ENCODE peak calls at places on chromosomes 3 and 15, in four cellular contexts. S is GM23248, T is left kidney, J is gastrocnemius medialis. F is an unnamed sample.

GRCh38 chr15:81292516-81293001 is 31.4 kb downstream of the STARD5 start:
- DNase-seq in S (no peak), T (no peak), J (no peak), F (peak; percentile 44)

GRCh38 chr3:87270908-87271727 is 5.3 kb downstream of the POU1F1 start:
- DNase-seq in S (no peak), T (no peak), J (no peak), F (no peak)

GRCh38 chr15:49625460-49626036 is 4.7 kb downstream of the DTWD1 start:
- DNase-seq in J (no peak), S (no peak), T (no peak), F (no peak)

GRCh38 chr3:188947983-188948657 is 223.7 kb upstream of the TPRG1 start:
- DNase-seq in J (peak; percentile 99), T (peak; percentile 98), S (peak; percentile 93), F (peak; percentile 81)

GRCh38 chr3:147472846-147473245 is 63.7 kb downstream of the ZIC1 start:
- DNase-seq in T (no peak), S (peak; percentile 10), J (no peak), F (no peak)

GRCh38 chr3:57756528-57757401 is 656 bp downstream of the SLMAP start:
- DNase-seq in T (peak; percentile 73), J (peak; percentile 58), S (peak; percentile 89), F (peak; percentile 57)

GRCh38 chr3:16801698-16802097 is 83.1 kb upstream of the PLCL2 start:
- DNase-seq in J (no peak), T (peak; percentile 23), S (peak; percentile 25), F (no peak)

GRCh38 chr3:187261541-187261969 is 30.0 kb downstream of the MASP1 start:
- DNase-seq in S (peak; percentile 96), J (no peak), T (no peak), F (no peak)

GRCh38 chr15:75573001-75573400 is 6.1 kb downstream of the PTPN9 start:
- DNase-seq in J (no peak), T (peak; percentile 17), S (peak; percentile 72), F (no peak)

F was measured in left colon.